ENCODE peak calls at places on chromosomes 1 and 21, in nine cellular contexts. G is RWPE1, N is B cell, E is glutamatergic neuron, I is A673, J is AG04449, A is neural progenitor cell, Q is NB4, X is PC-9. Y is an unnamed sample.

GRCh38 chr1:3594706-3595377 is 16.5 kb downstream of the MEGF6 start:
- DNase-seq in G (no peak), N (no peak), E (no peak), I (no peak), J (no peak), A (no peak), Q (no peak), X (no peak), Y (no peak)

GRCh38 chr1:169309178-169310166 is 58.1 kb downstream of the NME7 start:
- DNase-seq in G (no peak), N (peak), E (no peak), I (peak), J (no peak), A (no peak), Q (peak), X (no peak), Y (no peak)

GRCh38 chr1:27074175-27074780 is 61.6 kb upstream of the TENT5B start:
- DNase-seq in G (no peak), N (no peak), E (no peak), I (no peak), J (no peak), A (no peak), Q (peak), X (no peak), Y (no peak)

GRCh38 chr21:45593162-45594022 is 50.1 kb upstream of the PCBP3 start:
- DNase-seq in G (no peak), N (no peak), E (no peak), I (no peak), J (no peak), A (no peak), Q (no peak), X (no peak), Y (no peak)

GRCh38 chr1:118184737-118185082 is 318 bp downstream of the SPAG17 start:
- DNase-seq in G (no peak), N (no peak), E (no peak), I (no peak), J (no peak), A (no peak), Q (no peak), X (no peak), Y (no peak)

GRCh38 chr1:64470670-64471217 is 815 bp downstream of the CACHD1 start:
- DNase-seq in G (peak), N (no peak), E (peak), I (no peak), J (no peak), A (peak), Q (no peak), X (no peak), Y (peak)

GRCh38 chr1:50949286-50949982 is 10.6 kb downstream of the FAF1 start:
- DNase-seq in G (no peak), N (no peak), E (no peak), I (no peak), J (no peak), A (no peak), Q (peak), X (no peak), Y (no peak)

GRCh38 chr1:103307751-103308150 is 199.4 kb upstream of the COL11A1 start:
- DNase-seq in G (no peak), N (no peak), E (no peak), I (no peak), J (no peak), A (no peak), Q (no peak), X (no peak), Y (no peak)

GRCh38 chr1:3373700-3374405 is 80.6 kb upstream of the ARHGEF16 start:
- DNase-seq in G (no peak), N (no peak), E (no peak), I (no peak), J (no peak), A (no peak), Q (no peak), X (no peak), Y (no peak)

GRCh38 chr1:102151242-102151641 is 154.5 kb upstream of the OLFM3 start:
- DNase-seq in G (no peak), N (no peak), E (no peak), I (no peak), J (no peak), A (no peak), Q (no peak), X (no peak), Y (no peak)

GRCh38 chr1:245673920-245674414 is 519.2 kb downstream of the KIF26B start:
- DNase-seq in G (no peak), N (peak), E (no peak), I (no peak), J (no peak), A (no peak), Q (peak), X (no peak), Y (no peak)

GRCh38 chr1:221740260-221740830 is 1.5 kb downstream of the DUSP10 start:
- DNase-seq in G (no peak), N (no peak), E (no peak), I (no peak), J (no peak), A (peak), Q (no peak), X (no peak), Y (peak)

GRCh38 chr1:218460367-218460766 is 115.2 kb downstream of the TGFB2 start:
- DNase-seq in G (no peak), N (no peak), E (no peak), I (no peak), J (no peak), A (peak), Q (no peak), X (no peak), Y (peak)

GRCh38 chr1:117537291-117537920 is 68.4 kb upstream of the TENT5C start:
- DNase-seq in G (peak), N (peak), E (no peak), I (peak), J (no peak), A (peak), Q (no peak), X (no peak), Y (peak)

GRCh38 chr21:27275294-27275927 is 308.5 kb upstream of the ADAMTS5 start:
- DNase-seq in G (peak), N (no peak), E (no peak), I (no peak), J (peak), A (no peak), Q (peak), X (no peak), Y (peak)

GRCh38 chr1:189678779-189679178 is 798.9 kb downstream of the BRINP3 start:
- DNase-seq in G (no peak), N (no peak), E (no peak), I (no peak), J (no peak), A (no peak), Q (no peak), X (no peak), Y (no peak)
- TF ChIP-seq CTCF in G (no peak), N (no peak), E (peak), I (peak), J (no peak), A (peak), Q (peak), X (peak), Y (no peak)

GRCh38 chr1:57770236-57770635 is 346.4 kb upstream of the DAB1 start:
- DNase-seq in G (no peak), N (no peak), E (no peak), I (no peak), J (no peak), A (no peak), Q (no peak), X (no peak), Y (no peak)

GRCh38 chr1:57770772-57771171 is 346.9 kb upstream of the DAB1 start:
- DNase-seq in G (no peak), N (peak), E (no peak), I (peak), J (no peak), A (peak), Q (peak), X (no peak), Y (peak)
- TF ChIP-seq CTCF in G (no peak), N (peak), E (peak), I (peak), J (peak), A (peak), Q (no peak), X (peak), Y (no peak)

DNA sequence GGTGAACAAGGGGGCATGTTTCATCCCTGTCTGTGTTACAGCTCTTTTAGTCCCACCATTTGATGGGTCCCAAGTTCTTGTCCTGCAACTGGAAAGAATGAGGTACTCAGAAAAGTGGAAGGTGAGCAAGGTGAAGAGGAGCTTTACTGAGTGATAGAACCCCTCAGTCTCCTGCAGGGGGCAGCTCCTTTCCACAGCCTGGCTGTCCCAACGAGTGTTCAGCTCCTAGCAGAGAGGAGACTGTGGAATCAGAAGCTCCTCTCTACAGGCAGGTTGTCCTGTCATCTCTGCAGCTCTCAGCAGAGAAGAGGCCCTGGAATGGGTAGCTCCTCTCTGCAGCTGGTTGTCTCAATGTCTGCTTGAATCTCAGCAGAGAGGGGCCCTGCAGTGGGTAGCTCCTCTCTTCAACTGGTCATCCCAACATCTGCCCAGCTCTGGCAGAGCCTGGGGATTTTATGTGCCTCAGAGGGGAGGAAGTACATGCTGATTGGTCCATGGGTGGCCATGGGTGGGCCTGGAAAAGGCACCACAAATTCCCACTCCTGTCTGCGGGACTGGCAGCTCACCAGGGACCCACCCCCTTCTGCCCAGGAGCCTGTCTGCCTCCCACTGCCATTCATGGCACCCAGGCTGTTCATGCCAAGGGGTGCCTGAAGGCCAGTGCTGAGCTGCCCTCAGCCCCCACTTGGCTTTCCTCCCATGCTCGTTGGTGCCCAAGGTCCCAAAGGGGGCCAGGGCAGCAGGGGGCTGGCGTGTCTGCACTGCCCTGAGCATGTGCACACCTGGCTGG is 25.7 kb downstream of the LDLRAD1 start:
- DNase-seq in G (no peak), N (no peak), E (no peak), I (no peak), J (no peak), A (peak), Q (no peak), X (no peak), Y (peak)
- TF ChIP-seq CTCF in G (no peak), N (no peak), E (no peak), I (no peak), J (peak), A (peak), Q (no peak), X (peak), Y (no peak)

DNA sequence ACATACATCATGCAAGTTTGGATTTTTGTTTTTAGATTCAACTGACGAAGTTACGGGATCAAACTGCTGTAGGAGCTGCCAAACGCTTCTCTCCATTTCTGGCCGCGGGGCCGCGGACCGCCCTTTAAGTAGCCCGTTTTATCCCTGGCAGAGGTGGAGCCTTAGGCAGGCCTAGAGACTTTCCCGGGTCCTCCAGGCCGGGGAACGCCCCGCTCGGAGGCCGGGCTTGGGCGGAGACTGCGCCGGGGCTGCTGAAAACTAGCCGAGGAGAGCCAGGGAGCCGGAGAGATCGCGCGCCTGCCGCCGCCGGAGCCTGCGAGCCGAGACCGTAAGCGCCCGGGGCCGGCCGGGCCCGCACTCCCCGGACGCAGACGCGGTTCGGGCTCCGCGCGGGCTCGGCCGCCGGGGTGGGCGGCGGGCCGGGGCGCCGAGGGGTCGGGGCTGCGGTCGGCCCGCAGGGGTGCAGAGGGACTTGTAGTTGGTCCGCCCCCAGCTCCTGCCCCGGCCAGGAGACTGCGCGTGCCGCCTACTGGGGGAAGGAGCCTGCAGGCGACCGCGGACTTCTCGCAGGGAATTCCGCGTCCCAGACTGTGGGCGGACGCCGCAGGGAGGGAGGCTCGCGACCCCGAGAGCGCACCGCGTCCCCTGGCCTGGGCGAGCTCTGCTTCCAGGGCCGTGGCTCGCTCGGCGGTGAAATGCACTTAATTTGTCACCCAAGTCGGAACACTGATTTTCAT is at the start of gene EPHX1:
- DNase-seq in G (peak), N (peak), E (peak), I (peak), J (peak), A (peak), Q (peak), X (peak), Y (peak)
- TF ChIP-seq CTCF in G (peak), N (no peak), E (no peak), I (peak), J (peak), A (peak), Q (peak), X (no peak), Y (peak)

GRCh38 chr1:233959089-233959488 is 54.6 kb downstream of the SLC35F3 start:
- DNase-seq in G (no peak), N (no peak), E (no peak), I (no peak), J (no peak), A (no peak), Q (peak), X (no peak), Y (no peak)
- TF ChIP-seq CTCF in G (no peak), N (no peak), E (no peak), I (no peak), J (no peak), A (no peak), Q (no peak), X (no peak), Y (no peak)

GRCh38 chr1:15676010-15676409 is 8.1 kb upstream of the PLEKHM2 start:
- DNase-seq in G (no peak), N (no peak), E (no peak), I (no peak), J (no peak), A (no peak), Q (no peak), X (no peak), Y (no peak)
- TF ChIP-seq CTCF in G (no peak), N (no peak), E (no peak), I (no peak), J (no peak), A (no peak), Q (no peak), X (no peak), Y (no peak)

GRCh38 chr1:153206631-153207030 is 3.4 kb downstream of the LELP1 start:
- DNase-seq in G (no peak), N (no peak), E (no peak), I (no peak), J (no peak), A (no peak), Q (no peak), X (no peak), Y (no peak)

GRCh38 chr1:153203130-153203529 is at the start of gene LELP1:
- DNase-seq in G (no peak), N (no peak), E (no peak), I (no peak), J (no peak), A (no peak), Q (no peak), X (no peak), Y (no peak)

GRCh38 chr1:153202006-153202405 is 1.2 kb upstream of the LELP1 start:
- DNase-seq in G (no peak), N (no peak), E (no peak), I (no peak), J (no peak), A (no peak), Q (no peak), X (no peak), Y (no peak)
- TF ChIP-seq CTCF in G (no peak), N (no peak), E (no peak), I (no peak), J (no peak), A (no peak), Q (no peak), X (no peak), Y (no peak)

GRCh38 chr21:30408782-30409494 is 13.1 kb downstream of the KRTAP13-1 start:
- DNase-seq in G (peak), N (no peak), E (peak), I (peak), J (no peak), A (peak), Q (peak), X (peak), Y (peak)
- TF ChIP-seq CTCF in G (peak), N (no peak), E (no peak), I (peak), J (peak), A (peak), Q (peak), X (peak), Y (peak)

Y was measured in MCF 10A.